ENCODE peak calls at places on chromosomes 13 and 19, in seven cellular contexts. G is hepatocyte, Q is ovary, O is OCI-LY7, B is A673, E is PC-9, A is A549. S is an unnamed sample.

GRCh38 chr13:79723462-79724116 is 242.6 kb downstream of the NDFIP2 start:
- DNase-seq in A (no peak), G (no peak), E (no peak), O (no peak), Q (no peak), B (no peak), S (no peak)

GRCh38 chr13:98540476-98540875 is 36.4 kb downstream of the STK24 start:
- DNase-seq in G (no peak), Q (no peak), E (no peak), B (no peak), O (no peak), A (no peak), S (no peak)

GRCh38 chr13:107562222-107562621 is 653.1 kb downstream of the LIG4 start:
- DNase-seq in O (no peak), Q (no peak), E (no peak), B (no peak), G (no peak), A (no peak), S (no peak)

GRCh38 chr13:107258599-107259187 is 690.8 kb upstream of the ARGLU1 start:
- DNase-seq in Q (no peak), O (no peak), A (no peak), B (no peak), E (peak; percentile 42), G (no peak), S (no peak)

GRCh38 chr19:46717716-46718143 is 816 bp upstream of the PRKD2 start:
- DNase-seq in O (peak; percentile 27), A (no peak), G (no peak), Q (no peak), B (no peak), E (no peak), S (no peak)

GRCh38 chr13:113906566-113906965 is 42.7 kb upstream of the GAS6 start:
- DNase-seq in A (no peak), Q (no peak), O (no peak), E (no peak), G (no peak), B (no peak), S (no peak)

GRCh38 chr13:24854311-24854710 is 90.3 kb downstream of the RNF17 start:
- DNase-seq in Q (no peak), E (no peak), G (no peak), A (no peak), O (no peak), B (no peak), S (no peak)

GRCh38 chr13:98869408-98870090 is 108.3 kb downstream of the DOCK9 start:
- DNase-seq in G (no peak), O (peak; percentile 24), Q (no peak), A (peak; percentile 6), E (no peak), B (no peak), S (no peak)

GRCh38 chr19:703651-704446 is 4.9 kb upstream of the PALM start:
- DNase-seq in O (peak; percentile 81), Q (peak; percentile 89), G (peak; percentile 80), B (peak; percentile 59), A (peak; percentile 85), E (peak; percentile 62), S (no peak)

GRCh38 chr19:31286491-31286890 is 62.7 kb downstream of the TSHZ3 start:
- DNase-seq in G (no peak), Q (peak; percentile 19), E (no peak), O (no peak), A (no peak), B (no peak), S (peak; percentile 35)

GRCh38 chr13:44989941-44990340 is 603 bp downstream of the GPALPP1 start:
- DNase-seq in G (peak; percentile 14), B (no peak), O (peak; percentile 21), E (peak; percentile 6), A (no peak), Q (no peak), S (no peak)

GRCh38 chr19:31274964-31275319 is 74.3 kb downstream of the TSHZ3 start:
- DNase-seq in Q (no peak), O (no peak), G (no peak), E (no peak), B (no peak), A (no peak), S (no peak)

GRCh38 chr13:77028202-77028601 is 1.2 kb upstream of the FBXL3 start:
- DNase-seq in O (no peak), B (no peak), E (no peak), G (peak; percentile 10), A (no peak), Q (peak; percentile 38), S (peak; percentile 70)

GRCh38 chr13:29464105-29464679 is 131.3 kb downstream of the SLC7A1 start:
- DNase-seq in A (no peak), E (no peak), B (no peak), O (no peak), G (no peak), Q (no peak), S (no peak)

GRCh38 chr19:2333027-2333806 is 4.7 kb downstream of the SPPL2B start:
- DNase-seq in O (peak; percentile 79), Q (peak; percentile 13), G (peak; percentile 50), B (no peak), A (no peak), E (no peak), S (no peak)

GRCh38 chr19:5150902-5151741 is 182.2 kb downstream of the KDM4B start:
- DNase-seq in B (no peak), G (no peak), A (no peak), E (no peak), O (no peak), Q (no peak), S (peak; percentile 57)

GRCh38 chr19:40315812-40316475 is 30.8 kb upstream of the AKT2 start:
- DNase-seq in A (no peak), O (no peak), E (no peak), Q (no peak), B (peak; percentile 37), G (no peak), S (no peak)

GRCh38 chr19:46431824-46432223 is 3.1 kb upstream of the PNMA8C start:
- DNase-seq in A (peak; percentile 34), G (no peak), B (no peak), E (no peak), O (peak; percentile 90), Q (no peak), S (no peak)

GRCh38 chr19:38401148-38401547 is 1.7 kb upstream of the FAM98C start:
- DNase-seq in B (no peak), O (no peak), E (no peak), A (peak; percentile 69), G (no peak), Q (no peak), S (no peak)

GRCh38 chr13:110062077-110062776 is 244.7 kb downstream of the COL4A1 start:
- DNase-seq in Q (no peak), G (no peak), B (no peak), O (no peak), E (peak; percentile 53), A (no peak), S (no peak)

GRCh38 chr13:110065780-110066179 is 241.2 kb downstream of the COL4A1 start:
- DNase-seq in A (no peak), Q (no peak), B (no peak), G (no peak), E (no peak), O (no peak), S (no peak)

GRCh38 chr13:110062777-110063442 is 244.0 kb downstream of the COL4A1 start:
- DNase-seq in B (no peak), G (no peak), Q (no peak), A (no peak), O (no peak), E (no peak), S (no peak)

GRCh38 chr13:110063490-110063889 is 243.5 kb downstream of the COL4A1 start:
- DNase-seq in O (no peak), A (no peak), Q (no peak), G (no peak), E (no peak), B (no peak), S (no peak)

GRCh38 chr13:110064022-110064421 is 242.9 kb downstream of the COL4A1 start:
- DNase-seq in Q (no peak), O (no peak), G (no peak), E (no peak), A (no peak), B (no peak), S (no peak)
- H3K4me3 ChIP-seq in Q (no peak overlapping the region), O (no peak overlapping the region), G (no peak overlapping the region), E (no peak overlapping the region), A (no peak overlapping the region), B (no peak overlapping the region), S (no peak overlapping the region)

GRCh38 chr13:75302031-75302430 is 179.9 kb downstream of the TBC1D4 start:
- DNase-seq in G (no peak), A (no peak), O (no peak), Q (no peak), E (no peak), B (no peak), S (no peak)

GRCh38 chr13:75307370-75307984 is 174.5 kb downstream of the TBC1D4 start:
- DNase-seq in Q (no peak), A (no peak), B (no peak), O (no peak), G (no peak), E (no peak), S (no peak)

GRCh38 chr13:75303295-75303694 is 178.7 kb downstream of the TBC1D4 start:
- DNase-seq in B (no peak), E (no peak), G (no peak), Q (no peak), O (no peak), A (no peak), S (no peak)

GRCh38 chr13:75308222-75308621 is 173.7 kb downstream of the TBC1D4 start:
- DNase-seq in B (no peak), G (no peak), O (no peak), Q (no peak), E (no peak), A (no peak), S (no peak)

DNA sequence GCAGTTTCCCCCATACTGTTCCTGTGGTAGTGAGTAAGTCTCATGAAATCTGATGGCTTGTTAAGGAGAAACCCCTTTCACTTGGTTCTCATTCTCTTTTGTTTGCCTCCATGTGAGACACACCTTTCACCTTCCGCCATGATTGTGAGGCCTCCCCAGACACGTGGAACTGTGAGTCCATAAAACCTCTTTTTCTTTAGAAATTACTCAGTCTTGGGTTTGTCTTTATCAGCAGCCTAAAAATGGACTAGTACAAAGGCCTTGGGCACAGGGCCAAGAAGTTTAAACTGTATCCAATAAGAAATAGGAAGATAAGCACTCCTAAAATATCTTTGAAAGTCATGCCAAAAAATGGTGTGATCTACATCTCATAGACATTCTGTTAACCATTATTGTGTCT is 176.9 kb downstream of the TBC1D4 start:
- DNase-seq in E (no peak), Q (peak; percentile 79), G (no peak), O (no peak), B (peak; percentile 14), A (no peak), S (no peak)
- TF ChIP-seq CTCF in E (no peak), Q (no peak), G (no peak), O (no peak), B (no peak), A (no peak), S (no peak)

GRCh38 chr13:71829542-71829941 is 37.5 kb downstream of the DACH1 start:
- DNase-seq in G (no peak), Q (no peak), O (no peak), E (no peak), B (no peak), A (no peak), S (no peak)
- H3K4me1 ChIP-seq in G (no peaks in the 10 kb centered on the region), Q (no peaks in the 10 kb centered on the region), O (no peaks in the 10 kb centered on the region), E (no peaks in the 10 kb centered on the region), B (no peaks in the 10 kb centered on the region), A (no peaks in the 10 kb centered on the region), S (no peaks in the 10 kb centered on the region)

DNA sequence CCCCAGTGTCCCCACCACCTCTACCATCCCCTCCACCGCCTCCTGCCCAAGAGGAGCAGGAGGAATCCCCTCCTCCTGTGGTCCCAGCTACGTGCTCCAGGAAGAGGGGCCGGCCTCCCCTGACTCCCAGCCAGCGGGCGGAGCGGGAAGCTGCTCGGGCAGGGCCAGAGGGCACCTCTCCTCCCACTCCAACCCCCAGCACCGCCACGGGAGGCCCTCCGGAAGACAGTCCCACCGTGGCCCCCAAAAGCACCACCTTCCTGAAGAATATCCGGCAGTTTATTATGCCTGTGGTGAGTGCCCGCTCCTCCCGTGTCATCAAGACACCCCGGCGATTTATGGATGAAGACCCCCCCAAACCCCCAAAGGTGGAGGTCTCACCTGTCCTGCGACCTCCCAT is 2.8 kb downstream of the KMT2B start:
- DNase-seq in O (no peak), Q (no peak), A (no peak), B (no peak), E (no peak), G (no peak), S (no peak)
- H3K4me3 ChIP-seq in O (no peak overlapping the region), Q (no peak overlapping the region), A (no peak overlapping the region), B (no peak overlapping the region), E (no peak overlapping the region), G (no peak overlapping the region), S (no peak overlapping the region)

S was measured in ascending aorta.